ENCODE peak calls at places on chromosomes 4 and X, in four cellular contexts. C is kidney, X is tibial nerve, H is cardiac fibroblast. P is an unnamed sample.

GRCh38 chrX:15349046-15349445 is 13.7 kb upstream of the PIGA start:
- DNase-seq in C (no peak), X (no peak), H (peak), P (peak)

GRCh38 chrX:152819271-152819670 is 11.3 kb downstream of the CETN2 start:
- DNase-seq in C (no peak), X (no peak), H (no peak), P (no peak)

GRCh38 chr4:37837446-37837845 is 11.0 kb downstream of the PGM2 start:
- DNase-seq in C (no peak), X (no peak), H (peak), P (peak)

GRCh38 chr4:102616661-102617060 is 115.5 kb downstream of the NFKB1 start:
- DNase-seq in C (no peak), X (no peak), H (no peak), P (no peak)

GRCh38 chrX:65697915-65698796 is 30.7 kb downstream of the MSN start:
- DNase-seq in C (peak), X (peak), H (peak), P (no peak)

GRCh38 chr4:139555705-139556070 is 331 bp downstream of the SETD7 start:
- DNase-seq in C (peak), X (peak), H (no peak), P (no peak)

GRCh38 chrX:16579517-16579916 is 70.4 kb upstream of the S100G start:
- DNase-seq in C (no peak), X (no peak), H (no peak), P (no peak)

GRCh38 chrX:136588060-136588459 is 56.0 kb downstream of the VGLL1 start:
- DNase-seq in C (no peak), X (no peak), H (no peak), P (no peak)

GRCh38 chr4:8205749-8206611 is 6.9 kb downstream of the SH3TC1 start:
- DNase-seq in C (no peak), X (no peak), H (no peak), P (no peak)

GRCh38 chr4:184684491-184685189 is 35.1 kb downstream of the PRIMPOL start:
- DNase-seq in C (no peak), X (no peak), H (peak), P (no peak)

GRCh38 chr4:54230479-54231418 is 1.7 kb downstream of the PDGFRA start:
- DNase-seq in C (peak), X (no peak), H (peak), P (peak)

GRCh38 chrX:65463550-65463949 is 71.0 kb downstream of the LAS1L start:
- DNase-seq in C (no peak), X (no peak), H (peak), P (no peak)

GRCh38 chrX:74931214-74931613 is 6.0 kb upstream of the NEXMIF start:
- DNase-seq in C (no peak), X (no peak), H (no peak), P (no peak)

GRCh38 chr4:139642364-139642763 is 23.3 kb upstream of the MGST2 start:
- DNase-seq in C (no peak), X (no peak), H (peak), P (peak)

GRCh38 chrX:131288738-131289511 is at the start of gene IGSF1:
- DNase-seq in C (no peak), X (peak), H (peak), P (peak)

GRCh38 chrX:132171478-132171877 is 43.7 kb upstream of the FRMD7 start:
- DNase-seq in C (no peak), X (no peak), H (peak), P (no peak)

GRCh38 chr4:88136249-88136648 is 22.2 kb downstream of the ABCG2 start:
- DNase-seq in C (no peak), X (no peak), H (no peak), P (no peak)

GRCh38 chr4:11799182-11799581 is 370.5 kb upstream of the HS3ST1 start:
- DNase-seq in C (no peak), X (no peak), H (no peak), P (no peak)

GRCh38 chr4:6692806-6693205 is 872 bp upstream of the S100P start:
- DNase-seq in C (no peak), X (no peak), H (no peak), P (peak)

GRCh38 chr4:6693274-6694176 is at the start of gene S100P:
- DNase-seq in C (peak), X (no peak), H (no peak), P (no peak)

GRCh38 chr4:6695660-6696581 is 2.2 kb downstream of the S100P start:
- DNase-seq in C (no peak), X (no peak), H (no peak), P (no peak)

GRCh38 chr4:6692379-6692778 is 1.3 kb upstream of the S100P start:
- DNase-seq in C (no peak), X (no peak), H (no peak), P (no peak)

GRCh38 chr4:6694177-6694901 is 661 bp downstream of the S100P start:
- DNase-seq in C (no peak), X (no peak), H (no peak), P (no peak)
- H3K4me3 ChIP-seq in C (no peak), X (no peak), H (no peak), P (no peak)

DNA sequence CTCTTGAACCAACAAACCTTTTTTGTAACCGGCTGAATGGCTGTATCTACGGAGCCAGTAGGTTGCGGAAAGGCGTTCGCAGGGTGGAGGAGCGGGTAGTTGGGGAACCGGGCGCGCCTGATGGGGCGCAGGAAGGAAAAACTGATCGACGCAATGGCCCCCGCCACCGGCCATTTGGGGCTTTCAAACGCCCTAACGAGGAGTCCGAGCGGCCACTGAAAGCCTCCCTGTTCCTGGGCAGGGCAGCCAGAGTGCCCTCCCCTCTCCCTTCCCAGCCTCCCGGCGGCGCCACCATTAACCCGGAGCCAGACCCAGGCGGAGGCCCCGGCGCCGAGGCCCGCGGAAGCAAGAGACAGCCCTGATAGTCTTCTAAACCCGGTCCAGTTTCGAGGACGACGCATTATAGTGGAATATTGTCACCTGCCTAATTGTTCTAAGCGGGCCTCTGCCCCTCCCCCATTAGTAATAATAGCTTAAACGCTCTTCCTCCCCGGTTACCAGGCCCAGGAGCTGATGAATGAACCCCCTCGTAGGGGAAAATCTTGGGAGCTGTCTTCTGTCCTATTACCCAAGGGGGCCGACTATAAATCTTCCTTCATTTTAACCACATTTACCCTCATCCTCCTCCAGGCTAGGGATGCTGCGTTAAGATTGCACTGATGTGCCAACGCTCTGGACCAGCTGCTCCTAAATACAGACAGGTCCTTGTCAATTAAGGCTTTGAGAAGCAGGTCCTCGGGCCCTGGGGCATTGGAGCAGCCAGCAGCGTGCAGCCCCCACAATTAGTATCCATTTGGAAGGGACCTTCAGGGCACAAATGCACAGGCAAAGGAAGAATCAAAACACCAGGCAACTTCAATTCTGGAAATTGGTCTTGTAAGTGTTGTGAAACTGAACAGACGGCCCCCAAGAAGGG is 61.6 kb upstream of the TMEM33 start:
- DNase-seq in C (no peak), X (no peak), H (no peak), P (no peak)
- TF ChIP-seq CTCF in C (no peak), X (no peak), H (no peak), P (no peak)

GRCh38 chr4:128831526-128832252 is 22.2 kb downstream of the JADE1 start:
- DNase-seq in C (no peak), X (no peak), H (no peak), P (peak)
- H3K4me3 ChIP-seq in C (peak), X (no peak), H (no peak), P (no peak)

GRCh38 chr4:172596206-172596605 is 572.4 kb upstream of the GALNT7 start:
- DNase-seq in C (no peak), X (no peak), H (no peak), P (no peak)
- TF ChIP-seq CTCF in C (no peak), X (no peak), H (no peak), P (no peak)

GRCh38 chrX:1388651-1389050 is 3.3 kb downstream of the SLC25A6 start:
- DNase-seq in C (peak), X (no peak), H (no peak), P (no peak)

GRCh38 chrX:1389993-1390285 is 2.0 kb downstream of the SLC25A6 start:
- DNase-seq in C (no peak), X (no peak), H (no peak), P (no peak)

GRCh38 chrX:1390621-1391369 is 1.1 kb downstream of the SLC25A6 start:
- DNase-seq in C (peak), X (no peak), H (no peak), P (no peak)

GRCh38 chrX:1391370-1391706 is 575 bp downstream of the SLC25A6 start:
- DNase-seq in C (no peak), X (no peak), H (no peak), P (no peak)

GRCh38 chrX:1389181-1389992 is 2.5 kb downstream of the SLC25A6 start:
- DNase-seq in C (peak), X (no peak), H (no peak), P (no peak)
- H3K4me3 ChIP-seq in C (no peak), X (no peak), H (no peak), P (no peak)

GRCh38 chr4:80498725-80499124 is 163.2 kb downstream of the CFAP299 start:
- DNase-seq in C (no peak), X (no peak), H (no peak), P (no peak)

GRCh38 chr4:80500593-80500992 is 165.1 kb downstream of the CFAP299 start:
- DNase-seq in C (no peak), X (no peak), H (no peak), P (peak)

GRCh38 chr4:80492761-80493160 is 157.2 kb downstream of the CFAP299 start:
- DNase-seq in C (no peak), X (no peak), H (no peak), P (no peak)

GRCh38 chr4:80495847-80496246 is 160.3 kb downstream of the CFAP299 start:
- DNase-seq in C (no peak), X (no peak), H (no peak), P (no peak)
- TF ChIP-seq CTCF in C (no peak), X (no peak), H (no peak), P (no peak)

GRCh38 chrX:37686979-37687378 is 1.4 kb downstream of the XK start:
- DNase-seq in C (no peak), X (no peak), H (no peak), P (no peak)

GRCh38 chrX:37684426-37684825 is 1.2 kb upstream of the XK start:
- DNase-seq in C (no peak), X (no peak), H (no peak), P (no peak)

GRCh38 chrX:37685452-37686347 is at the start of gene XK:
- DNase-seq in C (peak), X (no peak), H (peak), P (peak)

GRCh38 chrX:37686348-37686736 is 751 bp downstream of the XK start:
- DNase-seq in C (no peak), X (no peak), H (no peak), P (no peak)

DNA sequence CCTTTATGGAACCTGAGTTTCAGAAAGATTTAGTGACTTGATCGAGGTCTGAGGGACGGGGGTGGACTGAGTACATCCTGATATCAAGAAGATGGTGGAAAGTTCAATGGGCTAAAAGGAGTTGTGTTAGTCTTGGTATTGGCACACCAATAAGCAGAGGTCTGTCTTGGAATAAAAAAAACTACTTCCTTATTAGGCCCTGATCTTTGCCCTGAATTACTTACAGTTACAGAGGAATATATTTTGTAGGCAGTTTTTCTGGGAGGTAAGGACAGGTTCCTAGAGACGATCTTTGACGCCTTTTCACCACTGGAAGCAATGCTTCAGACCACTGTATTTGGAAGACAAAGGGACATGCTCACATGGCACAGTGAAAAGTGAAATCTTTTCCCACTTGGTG is 673 bp upstream of the XK start:
- DNase-seq in C (no peak), X (no peak), H (no peak), P (no peak)
- H3K4me3 ChIP-seq in C (no peak), X (no peak), H (no peak), P (peak)

GRCh38 chr4:107734120-107734519 is 14.1 kb upstream of the PAPSS1 start:
- DNase-seq in C (no peak), X (no peak), H (no peak), P (no peak)
- TF ChIP-seq CTCF in C (peak), X (no peak), H (peak), P (peak)

GRCh38 chr4:150949943-150950342 is 65.1 kb downstream of the LRBA start:
- DNase-seq in C (no peak), X (no peak), H (no peak), P (no peak)

GRCh38 chr4:150948710-150949109 is 66.4 kb downstream of the LRBA start:
- DNase-seq in C (no peak), X (no peak), H (no peak), P (no peak)

GRCh38 chr4:150949342-150949741 is 65.7 kb downstream of the LRBA start:
- DNase-seq in C (no peak), X (no peak), H (no peak), P (no peak)

GRCh38 chr4:150950657-150951056 is 64.4 kb downstream of the LRBA start:
- DNase-seq in C (no peak), X (no peak), H (peak), P (no peak)

GRCh38 chr4:150952167-150952845 is 62.8 kb downstream of the LRBA start:
- DNase-seq in C (no peak), X (no peak), H (no peak), P (no peak)
- H3K4me3 ChIP-seq in C (no peak), X (no peak), H (no peak), P (no peak)